ENCODE peak calls at places on chromosomes 13 and 19, in six cellular contexts. One of them, this sample, is unnamed. For H3K36me3, the result is how much of the 10 kb centered on the place peaks cover.

GRCh38 chr19:39082745-39083598 is 1.2 kb upstream of the ACP7 start:
- DNase-seq in left lung: no peak
- DNase-seq in CD8-positive, alpha-beta T cell: no peak
- DNase-seq in neuronal stem cell: no peak
- DNase-seq in cardiac muscle cell: no peak
- DNase-seq in brain microvascular endothelial cell: no peak
- DNase-seq in this sample: no peak

GRCh38 chr13:109682534-109683244 is 103.7 kb downstream of the IRS2 start:
- DNase-seq in left lung: no peak
- DNase-seq in CD8-positive, alpha-beta T cell: no peak
- DNase-seq in brain microvascular endothelial cell: no peak
- DNase-seq in neuronal stem cell: no peak
- DNase-seq in cardiac muscle cell: no peak
- DNase-seq in this sample: no peak

GRCh38 chr19:2555422-2556220 is 79.7 kb downstream of the GADD45B start:
- DNase-seq in cardiac muscle cell: no peak
- DNase-seq in brain microvascular endothelial cell: no peak
- DNase-seq in CD8-positive, alpha-beta T cell: no peak
- DNase-seq in neuronal stem cell: no peak
- DNase-seq in left lung: peak
- DNase-seq in this sample: no peak

GRCh38 chr13:90719452-90719851 is 628.0 kb upstream of the MIR17HG start:
- DNase-seq in brain microvascular endothelial cell: no peak
- DNase-seq in cardiac muscle cell: no peak
- DNase-seq in left lung: no peak
- DNase-seq in CD8-positive, alpha-beta T cell: no peak
- DNase-seq in neuronal stem cell: no peak
- DNase-seq in this sample: no peak

GRCh38 chr19:47004012-47004465 is 15.6 kb upstream of the NPAS1 start:
- DNase-seq in brain microvascular endothelial cell: no peak
- DNase-seq in left lung: no peak
- DNase-seq in cardiac muscle cell: no peak
- DNase-seq in CD8-positive, alpha-beta T cell: no peak
- DNase-seq in neuronal stem cell: no peak
- DNase-seq in this sample: no peak

GRCh38 chr13:107459430-107459829 is 755.9 kb downstream of the LIG4 start:
- DNase-seq in left lung: no peak
- DNase-seq in cardiac muscle cell: no peak
- DNase-seq in CD8-positive, alpha-beta T cell: no peak
- DNase-seq in brain microvascular endothelial cell: peak
- DNase-seq in neuronal stem cell: no peak
- DNase-seq in this sample: no peak

GRCh38 chr19:11651062-11651461 is 53.8 kb downstream of the ZNF627 start:
- DNase-seq in left lung: no peak
- DNase-seq in neuronal stem cell: no peak
- DNase-seq in CD8-positive, alpha-beta T cell: no peak
- DNase-seq in brain microvascular endothelial cell: no peak
- DNase-seq in cardiac muscle cell: no peak
- DNase-seq in this sample: no peak

GRCh38 chr19:35383536-35383935 is 12.7 kb downstream of the GPR42 start:
- DNase-seq in left lung: no peak
- DNase-seq in cardiac muscle cell: no peak
- DNase-seq in neuronal stem cell: no peak
- DNase-seq in CD8-positive, alpha-beta T cell: no peak
- DNase-seq in brain microvascular endothelial cell: no peak
- DNase-seq in this sample: no peak

GRCh38 chr19:11359421-11359820 is 4.2 kb downstream of the PLPPR2 start:
- DNase-seq in left lung: no peak
- DNase-seq in brain microvascular endothelial cell: no peak
- DNase-seq in neuronal stem cell: no peak
- DNase-seq in CD8-positive, alpha-beta T cell: no peak
- DNase-seq in cardiac muscle cell: no peak
- DNase-seq in this sample: no peak

GRCh38 chr19:55591555-55591954 is 7.8 kb downstream of the FIZ1 start:
- DNase-seq in CD8-positive, alpha-beta T cell: no peak
- DNase-seq in neuronal stem cell: no peak
- DNase-seq in cardiac muscle cell: no peak
- DNase-seq in brain microvascular endothelial cell: no peak
- DNase-seq in left lung: no peak
- DNase-seq in this sample: no peak

DNA sequence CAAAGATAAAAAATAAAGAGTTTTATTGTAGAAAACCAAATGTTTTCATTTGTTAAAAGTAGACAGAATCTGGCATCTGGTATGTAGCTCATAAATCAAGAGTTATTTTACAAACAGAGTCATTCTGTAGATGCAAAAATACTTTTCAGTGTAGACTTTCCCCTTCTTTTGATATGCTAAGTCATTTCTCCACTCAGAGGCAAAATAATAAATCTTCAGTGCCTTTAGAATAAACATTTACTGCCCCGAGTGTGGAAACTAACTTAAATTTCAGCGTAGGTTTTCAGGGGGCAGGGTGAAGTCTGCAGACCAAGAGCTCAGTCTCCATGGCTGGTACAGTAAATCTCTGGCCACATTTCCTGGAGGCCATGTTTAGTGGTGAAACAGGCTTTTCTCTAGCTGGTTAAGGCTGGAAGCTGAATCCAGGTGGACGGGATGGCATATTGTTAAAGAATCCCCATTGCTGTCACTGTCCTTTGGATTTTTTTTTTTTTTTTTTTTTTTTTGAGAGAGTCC is 13.1 kb upstream of the ADPRHL1 start:
- DNase-seq in brain microvascular endothelial cell: no peak
- DNase-seq in CD8-positive, alpha-beta T cell: no peak
- DNase-seq in neuronal stem cell: no peak
- DNase-seq in cardiac muscle cell: no peak
- DNase-seq in left lung: no peak
- DNase-seq in this sample: no peak
- H3K36me3 ChIP-seq in brain microvascular endothelial cell: under half
- H3K36me3 ChIP-seq in CD8-positive, alpha-beta T cell: under half
- H3K36me3 ChIP-seq in neuronal stem cell: half or more
- H3K36me3 ChIP-seq in cardiac muscle cell: under half
- H3K36me3 ChIP-seq in left lung: under half
- H3K36me3 ChIP-seq in this sample: under half

GRCh38 chr13:30078059-30078458 is 227.6 kb upstream of the UBL3 start:
- DNase-seq in left lung: no peak
- DNase-seq in brain microvascular endothelial cell: no peak
- DNase-seq in cardiac muscle cell: no peak
- DNase-seq in neuronal stem cell: no peak
- DNase-seq in CD8-positive, alpha-beta T cell: no peak
- DNase-seq in this sample: no peak

GRCh38 chr13:30082391-30082790 is 225.0 kb downstream of the KATNAL1 start:
- DNase-seq in cardiac muscle cell: no peak
- DNase-seq in CD8-positive, alpha-beta T cell: no peak
- DNase-seq in neuronal stem cell: no peak
- DNase-seq in left lung: no peak
- DNase-seq in brain microvascular endothelial cell: no peak
- DNase-seq in this sample: no peak

GRCh38 chr13:30077338-30077737 is 226.9 kb upstream of the UBL3 start:
- DNase-seq in cardiac muscle cell: no peak
- DNase-seq in brain microvascular endothelial cell: no peak
- DNase-seq in CD8-positive, alpha-beta T cell: no peak
- DNase-seq in neuronal stem cell: no peak
- DNase-seq in left lung: no peak
- DNase-seq in this sample: no peak

GRCh38 chr13:30079501-30079900 is 227.8 kb downstream of the KATNAL1 start:
- DNase-seq in cardiac muscle cell: no peak
- DNase-seq in left lung: no peak
- DNase-seq in brain microvascular endothelial cell: no peak
- DNase-seq in CD8-positive, alpha-beta T cell: no peak
- DNase-seq in neuronal stem cell: no peak
- DNase-seq in this sample: no peak

GRCh38 chr13:30081331-30081730 is 226.0 kb downstream of the KATNAL1 start:
- DNase-seq in brain microvascular endothelial cell: no peak
- DNase-seq in left lung: no peak
- DNase-seq in cardiac muscle cell: no peak
- DNase-seq in neuronal stem cell: no peak
- DNase-seq in CD8-positive, alpha-beta T cell: no peak
- DNase-seq in this sample: no peak
- H3K27ac ChIP-seq in brain microvascular endothelial cell: no peak
- H3K27ac ChIP-seq in left lung: no peak
- H3K27ac ChIP-seq in cardiac muscle cell: no peak
- H3K27ac ChIP-seq in neuronal stem cell: no peak
- H3K27ac ChIP-seq in CD8-positive, alpha-beta T cell: no peak
- H3K27ac ChIP-seq in this sample: no peak

GRCh38 chr13:44271031-44271433 is 102.6 kb upstream of the SERP2 start:
- DNase-seq in left lung: no peak
- DNase-seq in brain microvascular endothelial cell: no peak
- DNase-seq in cardiac muscle cell: no peak
- DNase-seq in CD8-positive, alpha-beta T cell: no peak
- DNase-seq in neuronal stem cell: no peak
- DNase-seq in this sample: no peak

GRCh38 chr13:44272692-44273091 is 100.9 kb upstream of the SERP2 start:
- DNase-seq in left lung: no peak
- DNase-seq in cardiac muscle cell: no peak
- DNase-seq in CD8-positive, alpha-beta T cell: no peak
- DNase-seq in neuronal stem cell: no peak
- DNase-seq in brain microvascular endothelial cell: peak
- DNase-seq in this sample: no peak

GRCh38 chr13:44273216-44273615 is 100.4 kb upstream of the SERP2 start:
- DNase-seq in cardiac muscle cell: no peak
- DNase-seq in neuronal stem cell: no peak
- DNase-seq in left lung: no peak
- DNase-seq in CD8-positive, alpha-beta T cell: no peak
- DNase-seq in brain microvascular endothelial cell: no peak
- DNase-seq in this sample: no peak

GRCh38 chr13:44270153-44270552 is 103.5 kb upstream of the SERP2 start:
- DNase-seq in cardiac muscle cell: no peak
- DNase-seq in CD8-positive, alpha-beta T cell: no peak
- DNase-seq in brain microvascular endothelial cell: no peak
- DNase-seq in left lung: no peak
- DNase-seq in neuronal stem cell: no peak
- DNase-seq in this sample: no peak

GRCh38 chr13:44271915-44272341 is 101.7 kb upstream of the SERP2 start:
- DNase-seq in neuronal stem cell: no peak
- DNase-seq in CD8-positive, alpha-beta T cell: no peak
- DNase-seq in cardiac muscle cell: peak
- DNase-seq in brain microvascular endothelial cell: no peak
- DNase-seq in left lung: no peak
- DNase-seq in this sample: no peak
- H3K36me3 ChIP-seq in neuronal stem cell: under half
- H3K36me3 ChIP-seq in CD8-positive, alpha-beta T cell: under half
- H3K36me3 ChIP-seq in cardiac muscle cell: under half
- H3K36me3 ChIP-seq in brain microvascular endothelial cell: under half
- H3K36me3 ChIP-seq in left lung: under half
- H3K36me3 ChIP-seq in this sample: under half

GRCh38 chr19:13833330-13834265 is 38.4 kb downstream of the ZSWIM4 start:
- DNase-seq in cardiac muscle cell: peak
- DNase-seq in neuronal stem cell: peak
- DNase-seq in CD8-positive, alpha-beta T cell: peak
- DNase-seq in left lung: peak
- DNase-seq in brain microvascular endothelial cell: peak
- DNase-seq in this sample: no peak

GRCh38 chr19:13832096-13832495 is 36.9 kb downstream of the ZSWIM4 start:
- DNase-seq in cardiac muscle cell: no peak
- DNase-seq in left lung: no peak
- DNase-seq in brain microvascular endothelial cell: no peak
- DNase-seq in CD8-positive, alpha-beta T cell: no peak
- DNase-seq in neuronal stem cell: no peak
- DNase-seq in this sample: no peak

GRCh38 chr19:13830761-13831481 is 35.7 kb downstream of the ZSWIM4 start:
- DNase-seq in CD8-positive, alpha-beta T cell: peak
- DNase-seq in neuronal stem cell: no peak
- DNase-seq in left lung: no peak
- DNase-seq in brain microvascular endothelial cell: no peak
- DNase-seq in cardiac muscle cell: no peak
- DNase-seq in this sample: no peak

GRCh38 chr19:13834308-13834790 is 39.1 kb downstream of the ZSWIM4 start:
- DNase-seq in brain microvascular endothelial cell: no peak
- DNase-seq in neuronal stem cell: no peak
- DNase-seq in CD8-positive, alpha-beta T cell: peak
- DNase-seq in cardiac muscle cell: no peak
- DNase-seq in left lung: no peak
- DNase-seq in this sample: no peak

GRCh38 chr19:13831560-13832056 is 36.4 kb downstream of the ZSWIM4 start:
- DNase-seq in neuronal stem cell: no peak
- DNase-seq in brain microvascular endothelial cell: no peak
- DNase-seq in left lung: no peak
- DNase-seq in CD8-positive, alpha-beta T cell: no peak
- DNase-seq in cardiac muscle cell: no peak
- DNase-seq in this sample: no peak
- H3K27ac ChIP-seq in neuronal stem cell: no peak
- H3K27ac ChIP-seq in brain microvascular endothelial cell: no peak
- H3K27ac ChIP-seq in left lung: no peak
- H3K27ac ChIP-seq in CD8-positive, alpha-beta T cell: no peak
- H3K27ac ChIP-seq in cardiac muscle cell: no peak
- H3K27ac ChIP-seq in this sample: no peak

DNA sequence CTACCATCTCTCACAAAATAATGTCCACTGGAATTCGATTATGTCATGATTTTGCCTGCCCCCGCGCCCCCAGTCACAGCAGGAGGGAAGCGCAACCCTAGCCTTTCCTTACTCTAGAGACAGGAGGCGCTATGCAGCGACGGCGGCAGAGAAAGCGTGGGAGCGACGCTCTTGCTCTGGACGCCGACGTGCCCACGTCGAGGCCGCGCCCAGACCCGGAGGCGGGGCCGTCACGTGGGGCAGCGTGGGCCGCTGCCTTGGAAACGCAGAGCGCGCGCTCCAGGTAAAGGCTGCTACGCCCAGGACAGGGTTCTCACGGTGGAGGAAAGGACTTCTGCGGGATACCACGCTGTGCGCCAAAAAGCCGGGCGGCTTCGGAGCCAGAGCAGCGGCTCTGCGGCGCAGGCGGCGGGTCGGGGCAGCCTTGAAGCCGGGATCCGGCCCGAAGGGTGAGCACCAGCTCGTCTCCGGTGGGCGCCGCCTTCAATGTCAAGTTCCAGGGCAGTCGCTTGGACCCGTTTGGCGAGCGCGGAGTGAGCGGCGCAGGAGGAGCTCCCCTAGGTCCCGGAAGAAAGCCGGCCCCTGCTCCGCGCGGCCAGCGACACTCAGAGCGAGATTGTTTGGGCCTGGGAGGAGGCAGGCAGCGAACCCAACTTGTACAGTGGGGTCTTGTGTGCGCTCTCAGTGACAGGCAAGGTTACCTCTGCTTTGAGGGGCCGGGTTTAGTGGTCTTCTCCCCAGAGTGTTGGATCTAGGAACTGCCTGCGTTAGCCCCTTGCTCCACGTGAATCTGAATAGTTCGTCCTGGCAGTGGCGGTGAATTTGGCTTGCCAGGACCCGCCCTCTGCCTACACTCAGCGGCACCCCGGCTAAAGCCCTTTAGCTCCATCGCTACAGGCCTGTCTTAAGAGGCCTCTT is 121.7 kb downstream of the MRPL57 start:
- DNase-seq in CD8-positive, alpha-beta T cell: peak
- DNase-seq in brain microvascular endothelial cell: peak
- DNase-seq in left lung: peak
- DNase-seq in cardiac muscle cell: peak
- DNase-seq in neuronal stem cell: peak
- DNase-seq in this sample: peak
- H3K36me3 ChIP-seq in CD8-positive, alpha-beta T cell: under half
- H3K36me3 ChIP-seq in brain microvascular endothelial cell: under half
- H3K36me3 ChIP-seq in left lung: under half
- H3K36me3 ChIP-seq in cardiac muscle cell: under half
- H3K36me3 ChIP-seq in neuronal stem cell: under half
- H3K36me3 ChIP-seq in this sample: under half

This sample was measured in iPS DF 6.9.